ENCODE peak calls at places on chromosomes 6 and 20, in four cellular contexts. One of them, this sample, is unnamed.

GRCh38 chr20:31559704-31560093 is 45.4 kb upstream of the ID1 start:
- DNase-seq in stimulated activated CD8-positive, alpha-beta memory T cell treated with anti-CD3 and anti-CD28 coated beads, Interleukin-15, amount 100 ng/mL, for 1 hour: no peak
- DNase-seq in activated T-cell treated with anti-CD3 and anti-CD28 coated beads for 4 hours: no peak
- DNase-seq in spleen: no peak
- DNase-seq in this sample: no peak

GRCh38 chr6:36427781-36428345 is 14.8 kb downstream of the PXT1 start:
- DNase-seq in activated T-cell treated with anti-CD3 and anti-CD28 coated beads for 4 hours: no peak
- DNase-seq in stimulated activated CD8-positive, alpha-beta memory T cell treated with anti-CD3 and anti-CD28 coated beads, Interleukin-15, amount 100 ng/mL, for 1 hour: no peak
- DNase-seq in spleen: no peak
- DNase-seq in this sample: no peak

GRCh38 chr20:34180460-34181108 is 60.6 kb upstream of the ASIP start:
- DNase-seq in activated T-cell treated with anti-CD3 and anti-CD28 coated beads for 4 hours: no peak
- DNase-seq in spleen: no peak
- DNase-seq in stimulated activated CD8-positive, alpha-beta memory T cell treated with anti-CD3 and anti-CD28 coated beads, Interleukin-15, amount 100 ng/mL, for 1 hour: no peak
- DNase-seq in this sample: no peak

GRCh38 chr20:17023811-17024210 is 203.0 kb upstream of the PCSK2 start:
- DNase-seq in stimulated activated CD8-positive, alpha-beta memory T cell treated with anti-CD3 and anti-CD28 coated beads, Interleukin-15, amount 100 ng/mL, for 1 hour: no peak
- DNase-seq in activated T-cell treated with anti-CD3 and anti-CD28 coated beads for 4 hours: no peak
- DNase-seq in spleen: no peak
- DNase-seq in this sample: no peak

GRCh38 chr20:16392346-16392745 is 180.9 kb downstream of the KIF16B start:
- DNase-seq in activated T-cell treated with anti-CD3 and anti-CD28 coated beads for 4 hours: no peak
- DNase-seq in stimulated activated CD8-positive, alpha-beta memory T cell treated with anti-CD3 and anti-CD28 coated beads, Interleukin-15, amount 100 ng/mL, for 1 hour: no peak
- DNase-seq in spleen: no peak
- DNase-seq in this sample: no peak

GRCh38 chr6:20212392-20213111 is at the start of gene MBOAT1:
- DNase-seq in spleen: peak; percentile 95
- DNase-seq in activated T-cell treated with anti-CD3 and anti-CD28 coated beads for 4 hours: peak; percentile 29
- DNase-seq in stimulated activated CD8-positive, alpha-beta memory T cell treated with anti-CD3 and anti-CD28 coated beads, Interleukin-15, amount 100 ng/mL, for 1 hour: peak; percentile 4
- DNase-seq in this sample: peak; percentile 58

GRCh38 chr6:162964703-162965140 is 236.9 kb downstream of the PACRG start:
- DNase-seq in spleen: no peak
- DNase-seq in stimulated activated CD8-positive, alpha-beta memory T cell treated with anti-CD3 and anti-CD28 coated beads, Interleukin-15, amount 100 ng/mL, for 1 hour: no peak
- DNase-seq in activated T-cell treated with anti-CD3 and anti-CD28 coated beads for 4 hours: no peak
- DNase-seq in this sample: no peak

GRCh38 chr6:108581237-108581931 is 20.7 kb downstream of the FOXO3 start:
- DNase-seq in spleen: no peak
- DNase-seq in activated T-cell treated with anti-CD3 and anti-CD28 coated beads for 4 hours: no peak
- DNase-seq in stimulated activated CD8-positive, alpha-beta memory T cell treated with anti-CD3 and anti-CD28 coated beads, Interleukin-15, amount 100 ng/mL, for 1 hour: no peak
- DNase-seq in this sample: no peak

GRCh38 chr6:39210437-39210836 is 18.8 kb downstream of the KCNK5 start:
- DNase-seq in spleen: no peak
- DNase-seq in stimulated activated CD8-positive, alpha-beta memory T cell treated with anti-CD3 and anti-CD28 coated beads, Interleukin-15, amount 100 ng/mL, for 1 hour: no peak
- DNase-seq in activated T-cell treated with anti-CD3 and anti-CD28 coated beads for 4 hours: no peak
- DNase-seq in this sample: peak; percentile 58

GRCh38 chr6:169858293-169858934 is 107.0 kb downstream of the ERMARD start:
- DNase-seq in stimulated activated CD8-positive, alpha-beta memory T cell treated with anti-CD3 and anti-CD28 coated beads, Interleukin-15, amount 100 ng/mL, for 1 hour: no peak
- DNase-seq in activated T-cell treated with anti-CD3 and anti-CD28 coated beads for 4 hours: no peak
- DNase-seq in spleen: peak; percentile 54
- DNase-seq in this sample: peak; percentile 36

GRCh38 chr6:41655706-41656668 is 17.7 kb downstream of the MDFI start:
- DNase-seq in activated T-cell treated with anti-CD3 and anti-CD28 coated beads for 4 hours: no peak
- DNase-seq in spleen: peak; percentile 46
- DNase-seq in stimulated activated CD8-positive, alpha-beta memory T cell treated with anti-CD3 and anti-CD28 coated beads, Interleukin-15, amount 100 ng/mL, for 1 hour: no peak
- DNase-seq in this sample: peak; percentile 3

GRCh38 chr6:43683708-43684455 is 3.7 kb downstream of the MRPS18A start:
- DNase-seq in stimulated activated CD8-positive, alpha-beta memory T cell treated with anti-CD3 and anti-CD28 coated beads, Interleukin-15, amount 100 ng/mL, for 1 hour: no peak
- DNase-seq in activated T-cell treated with anti-CD3 and anti-CD28 coated beads for 4 hours: no peak
- DNase-seq in spleen: no peak
- DNase-seq in this sample: no peak

GRCh38 chr6:48535569-48535968 is 424.6 kb upstream of the PTCHD4 start:
- DNase-seq in spleen: no peak
- DNase-seq in stimulated activated CD8-positive, alpha-beta memory T cell treated with anti-CD3 and anti-CD28 coated beads, Interleukin-15, amount 100 ng/mL, for 1 hour: no peak
- DNase-seq in activated T-cell treated with anti-CD3 and anti-CD28 coated beads for 4 hours: no peak
- DNase-seq in this sample: no peak

This sample was measured in CD14-positive monocyte.